ENCODE peak calls at places on chromosomes 6 and 20, in ten cellular contexts. H, J, I, X, K, Z, G, F, N and E are unnamed samples. For H3K27me3, the result is how much of the 10 kb centered on the place peaks cover.

GRCh38 chr20:50999355-50999754 is 23.6 kb downstream of the KCNG1 start:
- DNase-seq in G (no peak), Z (no peak), I (no peak), X (no peak), H (no peak), F (no peak), K (no peak), J (no peak), N (no peak), E (no peak)

GRCh38 chr6:36216559-36216958 is 20.0 kb downstream of the BRPF3 start:
- DNase-seq in F (no peak), J (no peak), K (no peak), G (no peak), Z (no peak), X (no peak), H (no peak), N (no peak), I (no peak), E (no peak)

GRCh38 chr6:43733471-43734293 is 36.3 kb upstream of the VEGFA start:
- DNase-seq in K (no peak), F (no peak), G (no peak), Z (no peak), H (no peak), I (peak), J (peak), X (no peak), N (no peak), E (no peak)

GRCh38 chr6:34922177-34922663 is 33.2 kb downstream of the ANKS1A start:
- DNase-seq in Z (no peak), N (no peak), H (no peak), F (no peak), I (no peak), X (no peak), K (no peak), G (no peak), J (no peak), E (no peak)

GRCh38 chr6:26233608-26234420 is 131.2 kb upstream of the BTN3A2 start:
- DNase-seq in X (no peak), J (no peak), N (peak), G (peak), F (no peak), K (no peak), Z (no peak), H (peak), I (peak), E (no peak)

GRCh38 chr6:111263837-111264236 is 176.5 kb downstream of the SLC16A10 start:
- DNase-seq in X (no peak), G (peak), F (no peak), N (no peak), I (no peak), Z (no peak), H (no peak), J (no peak), K (no peak), E (peak)

GRCh38 chr6:144953552-144954240 is 668.6 kb downstream of the UTRN start:
- DNase-seq in K (no peak), N (no peak), I (no peak), Z (no peak), J (no peak), H (no peak), X (no peak), G (no peak), F (no peak), E (no peak)

GRCh38 chr6:167113935-167114910 is 8.7 kb upstream of the CCR6 start:
- DNase-seq in J (no peak), Z (no peak), K (no peak), H (no peak), F (no peak), G (no peak), I (no peak), N (no peak), X (no peak), E (no peak)

GRCh38 chr6:109482913-109483743 is at the start of gene ZBTB24:
- DNase-seq in K (peak), G (peak), J (peak), N (peak), H (peak), Z (peak), F (peak), I (peak), X (peak), E (no peak)

GRCh38 chr6:128127650-128128049 is 226.8 kb upstream of the THEMIS start:
- DNase-seq in H (no peak), X (no peak), Z (no peak), F (no peak), J (no peak), N (no peak), K (no peak), G (no peak), I (no peak), E (no peak)

GRCh38 chr20:25295386-25296093 is 47.7 kb downstream of the PYGB start:
- DNase-seq in F (no peak), K (no peak), J (peak), X (no peak), I (peak), N (no peak), Z (no peak), G (peak), H (peak), E (no peak)

GRCh38 chr6:125746731-125747588 is 2.5 kb upstream of the HEY2 start:
- DNase-seq in J (peak), N (peak), F (peak), G (peak), X (no peak), K (peak), H (peak), I (peak), Z (peak), E (no peak)

GRCh38 chr6:163469459-163469858 is 54.9 kb downstream of the QKI start:
- DNase-seq in N (no peak), H (no peak), X (no peak), G (no peak), I (no peak), Z (no peak), F (no peak), J (no peak), K (no peak), E (no peak)

DNA sequence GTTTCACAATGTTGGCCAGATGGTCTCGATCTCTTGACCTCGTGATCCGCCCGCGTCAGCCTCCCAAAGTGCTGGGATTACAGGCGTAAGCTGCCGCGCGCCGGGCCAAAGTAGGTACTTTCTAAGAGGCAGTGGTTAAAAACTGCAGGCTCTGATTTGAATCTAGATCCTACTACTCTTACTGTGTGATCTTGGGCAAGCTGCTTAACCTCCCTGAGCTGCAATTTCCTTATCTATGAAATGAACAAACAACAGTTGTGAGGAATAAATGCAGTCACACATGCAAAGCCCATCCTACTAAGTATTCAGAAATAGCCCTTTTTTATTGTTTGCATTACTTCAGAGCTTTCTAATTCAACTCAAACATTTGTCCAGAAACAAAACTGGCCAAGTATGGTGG is 2.9 kb downstream of the FAXC start:
- DNase-seq in K (no peak), F (no peak), G (no peak), J (no peak), N (no peak), I (no peak), X (no peak), H (no peak), Z (no peak), E (no peak)
- H3K27me3 ChIP-seq in K (under half), F (under half), G (under half), J (under half), N (under half), I (under half), X (under half), H (under half), Z (under half), E (under half)

GRCh38 chr6:29035951-29036350 is 9.0 kb downstream of the OR2W1 start:
- DNase-seq in H (peak), N (no peak), I (no peak), K (no peak), Z (no peak), F (no peak), J (peak), G (no peak), X (no peak), E (no peak)
- H3K4me3 ChIP-seq in H (no peak), N (no peak), I (no peak), K (no peak), Z (no peak), F (no peak), J (no peak), G (no peak), X (no peak), E (no peak)

DNA sequence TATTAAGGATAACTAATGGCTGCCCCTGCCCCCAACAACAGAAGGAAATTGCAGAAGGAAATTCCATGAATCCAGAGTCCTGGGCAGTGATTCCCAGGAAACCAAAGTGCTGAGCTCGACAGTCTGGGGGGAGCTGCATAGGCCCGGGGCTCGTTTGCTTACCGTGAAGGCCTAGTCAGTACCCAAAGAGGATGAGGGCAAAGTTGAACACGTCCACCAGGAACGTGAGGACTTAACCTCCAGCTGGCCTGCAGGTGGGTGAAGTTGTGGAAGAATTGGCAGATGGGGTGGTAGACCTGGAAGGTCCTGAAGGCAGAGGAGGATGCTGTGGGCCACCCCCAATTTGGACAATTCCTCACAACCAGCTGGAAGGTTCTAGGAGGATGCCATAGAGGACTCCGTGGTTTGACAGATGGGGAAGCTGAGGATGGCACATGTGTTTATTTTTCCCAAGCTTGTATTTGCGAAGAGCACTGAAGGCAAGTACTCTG is 50.5 kb downstream of the NPEPL1 start:
- DNase-seq in X (no peak), J (no peak), F (no peak), G (no peak), K (no peak), Z (no peak), H (no peak), I (no peak), N (no peak), E (no peak)
- H3K27me3 ChIP-seq in X (under half), J (under half), F (under half), G (under half), K (under half), Z (under half), H (under half), I (under half), N (under half), E (under half)

GRCh38 chr6:103268335-103268734 is 1591.4 kb downstream of the HACE1 start:
- DNase-seq in Z (no peak), J (no peak), H (no peak), G (no peak), X (no peak), F (no peak), I (no peak), N (no peak), K (no peak), E (no peak)

GRCh38 chr6:103264020-103264419 is 1595.7 kb downstream of the HACE1 start:
- DNase-seq in J (no peak), I (no peak), F (no peak), G (no peak), Z (no peak), H (no peak), N (no peak), X (no peak), K (no peak), E (no peak)
- H3K4me3 ChIP-seq in J (no peak), I (no peak), F (no peak), G (no peak), Z (no peak), H (no peak), N (no peak), X (no peak), K (no peak), E (no peak)